ENCODE peak calls at places on chromosomes 16 and 17, in ten cellular contexts. One of them, this sample, is unnamed.

GRCh38 chr17:54903375-54903774 is 2.7 kb downstream of the TOM1L1 start:
- DNase-seq in Peyer's patch: peak; percentile 65
- DNase-seq in C1 segment of cervical spinal cord: no peak
- DNase-seq in substantia nigra: no peak
- DNase-seq in epithelial cell of esophagus: no peak
- DNase-seq in NCI-H2107: no peak
- DNase-seq in stimulated activated CD4-positive, alpha-beta T cell treated with anti-CD3 and anti-CD28 coated beads, Interleukin-1b, Interleukin-23, amount 100 ng/mL, for 4 hours: no peak
- DNase-seq in ACHN: peak; percentile 92
- DNase-seq in activated gamma-delta T cell treated with Interleukin-2 at 50 U/mL for 16 hours: no peak
- DNase-seq in AG09309: no peak
- DNase-seq in this sample: no peak

GRCh38 chr16:68792465-68793324 is 50.6 kb upstream of the TANGO6 start:
- DNase-seq in epithelial cell of esophagus: peak; percentile 46
- DNase-seq in stimulated activated CD4-positive, alpha-beta T cell treated with anti-CD3 and anti-CD28 coated beads, Interleukin-1b, Interleukin-23, amount 100 ng/mL, for 4 hours: no peak
- DNase-seq in ACHN: no peak
- DNase-seq in NCI-H2107: no peak
- DNase-seq in activated gamma-delta T cell treated with Interleukin-2 at 50 U/mL for 16 hours: no peak
- DNase-seq in Peyer's patch: peak; percentile 70
- DNase-seq in C1 segment of cervical spinal cord: no peak
- DNase-seq in substantia nigra: no peak
- DNase-seq in AG09309: peak; percentile 55
- DNase-seq in this sample: no peak

GRCh38 chr17:33140413-33141099 is 148.9 kb downstream of the SPACA3 start:
- DNase-seq in C1 segment of cervical spinal cord: no peak
- DNase-seq in ACHN: no peak
- DNase-seq in AG09309: no peak
- DNase-seq in Peyer's patch: no peak
- DNase-seq in epithelial cell of esophagus: no peak
- DNase-seq in activated gamma-delta T cell treated with Interleukin-2 at 50 U/mL for 16 hours: no peak
- DNase-seq in stimulated activated CD4-positive, alpha-beta T cell treated with anti-CD3 and anti-CD28 coated beads, Interleukin-1b, Interleukin-23, amount 100 ng/mL, for 4 hours: no peak
- DNase-seq in substantia nigra: no peak
- DNase-seq in NCI-H2107: no peak
- DNase-seq in this sample: no peak

GRCh38 chr16:12801511-12802042 is 2.1 kb downstream of the CPPED1 start:
- DNase-seq in activated gamma-delta T cell treated with Interleukin-2 at 50 U/mL for 16 hours: no peak
- DNase-seq in epithelial cell of esophagus: no peak
- DNase-seq in ACHN: no peak
- DNase-seq in Peyer's patch: no peak
- DNase-seq in AG09309: peak; percentile 79
- DNase-seq in NCI-H2107: no peak
- DNase-seq in stimulated activated CD4-positive, alpha-beta T cell treated with anti-CD3 and anti-CD28 coated beads, Interleukin-1b, Interleukin-23, amount 100 ng/mL, for 4 hours: no peak
- DNase-seq in substantia nigra: no peak
- DNase-seq in C1 segment of cervical spinal cord: no peak
- DNase-seq in this sample: no peak

GRCh38 chr17:41347872-41348760 is 2.5 kb downstream of the KRT33A start:
- DNase-seq in C1 segment of cervical spinal cord: no peak
- DNase-seq in NCI-H2107: no peak
- DNase-seq in Peyer's patch: no peak
- DNase-seq in activated gamma-delta T cell treated with Interleukin-2 at 50 U/mL for 16 hours: no peak
- DNase-seq in ACHN: no peak
- DNase-seq in AG09309: no peak
- DNase-seq in epithelial cell of esophagus: peak; percentile 93
- DNase-seq in substantia nigra: no peak
- DNase-seq in stimulated activated CD4-positive, alpha-beta T cell treated with anti-CD3 and anti-CD28 coated beads, Interleukin-1b, Interleukin-23, amount 100 ng/mL, for 4 hours: no peak
- DNase-seq in this sample: no peak

GRCh38 chr16:14186954-14187306 is 115.8 kb downstream of the MRTFB start:
- DNase-seq in activated gamma-delta T cell treated with Interleukin-2 at 50 U/mL for 16 hours: no peak
- DNase-seq in NCI-H2107: no peak
- DNase-seq in Peyer's patch: no peak
- DNase-seq in ACHN: no peak
- DNase-seq in AG09309: no peak
- DNase-seq in C1 segment of cervical spinal cord: no peak
- DNase-seq in substantia nigra: no peak
- DNase-seq in epithelial cell of esophagus: no peak
- DNase-seq in stimulated activated CD4-positive, alpha-beta T cell treated with anti-CD3 and anti-CD28 coated beads, Interleukin-1b, Interleukin-23, amount 100 ng/mL, for 4 hours: no peak
- DNase-seq in this sample: no peak

GRCh38 chr17:14245002-14245401 is 8.3 kb upstream of the CDRT15 start:
- DNase-seq in activated gamma-delta T cell treated with Interleukin-2 at 50 U/mL for 16 hours: no peak
- DNase-seq in NCI-H2107: no peak
- DNase-seq in epithelial cell of esophagus: no peak
- DNase-seq in AG09309: no peak
- DNase-seq in stimulated activated CD4-positive, alpha-beta T cell treated with anti-CD3 and anti-CD28 coated beads, Interleukin-1b, Interleukin-23, amount 100 ng/mL, for 4 hours: no peak
- DNase-seq in substantia nigra: no peak
- DNase-seq in C1 segment of cervical spinal cord: no peak
- DNase-seq in ACHN: no peak
- DNase-seq in Peyer's patch: no peak
- DNase-seq in this sample: no peak

GRCh38 chr16:66539628-66540469 is 10.1 kb downstream of the TK2 start:
- DNase-seq in AG09309: no peak
- DNase-seq in Peyer's patch: no peak
- DNase-seq in stimulated activated CD4-positive, alpha-beta T cell treated with anti-CD3 and anti-CD28 coated beads, Interleukin-1b, Interleukin-23, amount 100 ng/mL, for 4 hours: no peak
- DNase-seq in activated gamma-delta T cell treated with Interleukin-2 at 50 U/mL for 16 hours: no peak
- DNase-seq in substantia nigra: no peak
- DNase-seq in NCI-H2107: no peak
- DNase-seq in C1 segment of cervical spinal cord: no peak
- DNase-seq in ACHN: peak; percentile 84
- DNase-seq in epithelial cell of esophagus: peak; percentile 39
- DNase-seq in this sample: no peak

GRCh38 chr17:81909966-81910839 is 996 bp downstream of the PCYT2 start:
- DNase-seq in activated gamma-delta T cell treated with Interleukin-2 at 50 U/mL for 16 hours: no peak
- DNase-seq in NCI-H2107: no peak
- DNase-seq in ACHN: no peak
- DNase-seq in substantia nigra: no peak
- DNase-seq in Peyer's patch: peak; percentile 75
- DNase-seq in epithelial cell of esophagus: no peak
- DNase-seq in C1 segment of cervical spinal cord: no peak
- DNase-seq in AG09309: no peak
- DNase-seq in stimulated activated CD4-positive, alpha-beta T cell treated with anti-CD3 and anti-CD28 coated beads, Interleukin-1b, Interleukin-23, amount 100 ng/mL, for 4 hours: no peak
- DNase-seq in this sample: no peak

GRCh38 chr16:337437-337836 is 15.1 kb downstream of the AXIN1 start:
- DNase-seq in substantia nigra: no peak
- DNase-seq in stimulated activated CD4-positive, alpha-beta T cell treated with anti-CD3 and anti-CD28 coated beads, Interleukin-1b, Interleukin-23, amount 100 ng/mL, for 4 hours: no peak
- DNase-seq in Peyer's patch: no peak
- DNase-seq in ACHN: no peak
- DNase-seq in activated gamma-delta T cell treated with Interleukin-2 at 50 U/mL for 16 hours: no peak
- DNase-seq in C1 segment of cervical spinal cord: no peak
- DNase-seq in epithelial cell of esophagus: no peak
- DNase-seq in NCI-H2107: no peak
- DNase-seq in AG09309: no peak
- DNase-seq in this sample: no peak

GRCh38 chr17:40068129-40068581 is 5.4 kb downstream of the THRA start:
- DNase-seq in AG09309: no peak
- DNase-seq in ACHN: no peak
- DNase-seq in substantia nigra: no peak
- DNase-seq in NCI-H2107: no peak
- DNase-seq in C1 segment of cervical spinal cord: no peak
- DNase-seq in epithelial cell of esophagus: peak; percentile 31
- DNase-seq in stimulated activated CD4-positive, alpha-beta T cell treated with anti-CD3 and anti-CD28 coated beads, Interleukin-1b, Interleukin-23, amount 100 ng/mL, for 4 hours: no peak
- DNase-seq in activated gamma-delta T cell treated with Interleukin-2 at 50 U/mL for 16 hours: no peak
- DNase-seq in Peyer's patch: no peak
- DNase-seq in this sample: no peak

GRCh38 chr16:79336437-79337229 is 263.9 kb downstream of the MAF start:
- DNase-seq in AG09309: no peak
- DNase-seq in ACHN: no peak
- DNase-seq in NCI-H2107: no peak
- DNase-seq in activated gamma-delta T cell treated with Interleukin-2 at 50 U/mL for 16 hours: no peak
- DNase-seq in substantia nigra: no peak
- DNase-seq in Peyer's patch: no peak
- DNase-seq in epithelial cell of esophagus: no peak
- DNase-seq in stimulated activated CD4-positive, alpha-beta T cell treated with anti-CD3 and anti-CD28 coated beads, Interleukin-1b, Interleukin-23, amount 100 ng/mL, for 4 hours: no peak
- DNase-seq in C1 segment of cervical spinal cord: no peak
- DNase-seq in this sample: no peak

GRCh38 chr16:31108035-31108793 is at the start of gene BCKDK:
- DNase-seq in Peyer's patch: peak; percentile 82
- DNase-seq in ACHN: peak; percentile 78
- DNase-seq in activated gamma-delta T cell treated with Interleukin-2 at 50 U/mL for 16 hours: peak; percentile 47
- DNase-seq in substantia nigra: peak; percentile 64
- DNase-seq in epithelial cell of esophagus: peak; percentile 69
- DNase-seq in C1 segment of cervical spinal cord: peak; percentile 15
- DNase-seq in AG09309: no peak
- DNase-seq in NCI-H2107: no peak
- DNase-seq in stimulated activated CD4-positive, alpha-beta T cell treated with anti-CD3 and anti-CD28 coated beads, Interleukin-1b, Interleukin-23, amount 100 ng/mL, for 4 hours: peak; percentile 69
- DNase-seq in this sample: peak; percentile 51

GRCh38 chr17:75689441-75689873 is 22.3 kb downstream of the SAP30BP start:
- DNase-seq in activated gamma-delta T cell treated with Interleukin-2 at 50 U/mL for 16 hours: peak; percentile 47
- DNase-seq in ACHN: no peak
- DNase-seq in Peyer's patch: peak; percentile 15
- DNase-seq in epithelial cell of esophagus: peak; percentile 99
- DNase-seq in C1 segment of cervical spinal cord: no peak
- DNase-seq in substantia nigra: no peak
- DNase-seq in NCI-H2107: no peak
- DNase-seq in AG09309: no peak
- DNase-seq in stimulated activated CD4-positive, alpha-beta T cell treated with anti-CD3 and anti-CD28 coated beads, Interleukin-1b, Interleukin-23, amount 100 ng/mL, for 4 hours: no peak
- DNase-seq in this sample: no peak

GRCh38 chr16:16028311-16028999 is 79.0 kb downstream of the ABCC1 start:
- DNase-seq in Peyer's patch: peak; percentile 53
- DNase-seq in stimulated activated CD4-positive, alpha-beta T cell treated with anti-CD3 and anti-CD28 coated beads, Interleukin-1b, Interleukin-23, amount 100 ng/mL, for 4 hours: no peak
- DNase-seq in C1 segment of cervical spinal cord: no peak
- DNase-seq in AG09309: no peak
- DNase-seq in epithelial cell of esophagus: no peak
- DNase-seq in activated gamma-delta T cell treated with Interleukin-2 at 50 U/mL for 16 hours: no peak
- DNase-seq in ACHN: no peak
- DNase-seq in NCI-H2107: no peak
- DNase-seq in substantia nigra: no peak
- DNase-seq in this sample: no peak

GRCh38 chr17:43380307-43380706 is 18.5 kb upstream of the ARL4D start:
- DNase-seq in ACHN: no peak
- DNase-seq in stimulated activated CD4-positive, alpha-beta T cell treated with anti-CD3 and anti-CD28 coated beads, Interleukin-1b, Interleukin-23, amount 100 ng/mL, for 4 hours: no peak
- DNase-seq in substantia nigra: no peak
- DNase-seq in C1 segment of cervical spinal cord: no peak
- DNase-seq in Peyer's patch: no peak
- DNase-seq in NCI-H2107: no peak
- DNase-seq in epithelial cell of esophagus: no peak
- DNase-seq in AG09309: no peak
- DNase-seq in activated gamma-delta T cell treated with Interleukin-2 at 50 U/mL for 16 hours: no peak
- DNase-seq in this sample: no peak

GRCh38 chr17:32323784-32324590 is 18.0 kb downstream of the C17orf75 start:
- DNase-seq in NCI-H2107: no peak
- DNase-seq in Peyer's patch: no peak
- DNase-seq in C1 segment of cervical spinal cord: no peak
- DNase-seq in substantia nigra: no peak
- DNase-seq in stimulated activated CD4-positive, alpha-beta T cell treated with anti-CD3 and anti-CD28 coated beads, Interleukin-1b, Interleukin-23, amount 100 ng/mL, for 4 hours: no peak
- DNase-seq in activated gamma-delta T cell treated with Interleukin-2 at 50 U/mL for 16 hours: no peak
- DNase-seq in epithelial cell of esophagus: peak; percentile 36
- DNase-seq in AG09309: no peak
- DNase-seq in ACHN: peak; percentile 58
- DNase-seq in this sample: no peak

GRCh38 chr16:89343501-89344291 is 126.2 kb downstream of the ZNF778 start:
- DNase-seq in Peyer's patch: no peak
- DNase-seq in activated gamma-delta T cell treated with Interleukin-2 at 50 U/mL for 16 hours: no peak
- DNase-seq in AG09309: no peak
- DNase-seq in stimulated activated CD4-positive, alpha-beta T cell treated with anti-CD3 and anti-CD28 coated beads, Interleukin-1b, Interleukin-23, amount 100 ng/mL, for 4 hours: no peak
- DNase-seq in substantia nigra: no peak
- DNase-seq in epithelial cell of esophagus: peak; percentile 51
- DNase-seq in NCI-H2107: no peak
- DNase-seq in C1 segment of cervical spinal cord: no peak
- DNase-seq in ACHN: no peak
- DNase-seq in this sample: no peak

GRCh38 chr16:77306050-77306616 is 106.9 kb downstream of the SYCE1L start:
- DNase-seq in Peyer's patch: no peak
- DNase-seq in AG09309: no peak
- DNase-seq in activated gamma-delta T cell treated with Interleukin-2 at 50 U/mL for 16 hours: no peak
- DNase-seq in epithelial cell of esophagus: no peak
- DNase-seq in stimulated activated CD4-positive, alpha-beta T cell treated with anti-CD3 and anti-CD28 coated beads, Interleukin-1b, Interleukin-23, amount 100 ng/mL, for 4 hours: no peak
- DNase-seq in ACHN: no peak
- DNase-seq in C1 segment of cervical spinal cord: no peak
- DNase-seq in substantia nigra: no peak
- DNase-seq in NCI-H2107: no peak
- DNase-seq in this sample: no peak

GRCh38 chr16:51084074-51084928 is 66.8 kb downstream of the SALL1 start:
- DNase-seq in NCI-H2107: no peak
- DNase-seq in stimulated activated CD4-positive, alpha-beta T cell treated with anti-CD3 and anti-CD28 coated beads, Interleukin-1b, Interleukin-23, amount 100 ng/mL, for 4 hours: no peak
- DNase-seq in substantia nigra: no peak
- DNase-seq in activated gamma-delta T cell treated with Interleukin-2 at 50 U/mL for 16 hours: no peak
- DNase-seq in C1 segment of cervical spinal cord: no peak
- DNase-seq in Peyer's patch: no peak
- DNase-seq in epithelial cell of esophagus: no peak
- DNase-seq in ACHN: no peak
- DNase-seq in AG09309: no peak
- DNase-seq in this sample: no peak

GRCh38 chr16:84194470-84195200 is 3.7 kb downstream of the ADAD2 start:
- DNase-seq in substantia nigra: no peak
- DNase-seq in NCI-H2107: peak; percentile 34
- DNase-seq in C1 segment of cervical spinal cord: no peak
- DNase-seq in stimulated activated CD4-positive, alpha-beta T cell treated with anti-CD3 and anti-CD28 coated beads, Interleukin-1b, Interleukin-23, amount 100 ng/mL, for 4 hours: no peak
- DNase-seq in Peyer's patch: no peak
- DNase-seq in AG09309: no peak
- DNase-seq in epithelial cell of esophagus: no peak
- DNase-seq in activated gamma-delta T cell treated with Interleukin-2 at 50 U/mL for 16 hours: peak; percentile 49
- DNase-seq in ACHN: no peak
- DNase-seq in this sample: no peak

GRCh38 chr16:70430667-70431536 is 8.0 kb downstream of the ST3GAL2 start:
- DNase-seq in Peyer's patch: no peak
- DNase-seq in substantia nigra: no peak
- DNase-seq in ACHN: no peak
- DNase-seq in activated gamma-delta T cell treated with Interleukin-2 at 50 U/mL for 16 hours: peak; percentile 42
- DNase-seq in epithelial cell of esophagus: peak; percentile 30
- DNase-seq in C1 segment of cervical spinal cord: no peak
- DNase-seq in AG09309: no peak
- DNase-seq in NCI-H2107: no peak
- DNase-seq in stimulated activated CD4-positive, alpha-beta T cell treated with anti-CD3 and anti-CD28 coated beads, Interleukin-1b, Interleukin-23, amount 100 ng/mL, for 4 hours: peak; percentile 51
- DNase-seq in this sample: no peak